ENCODE peak calls at places on chromosomes 13 and 19, in seven cellular contexts. S is stimulated activated CD8-positive, alpha-beta memory T cell treated with anti-CD3 and anti-CD28 coated beads, Interleukin-4, amount 100 ng/mL, for 4 hours; R is HFF-Myc; G is occipital lobe; Q is H9; Y is activated CD4-positive, alpha-beta T cell treated with anti-CD3 and anti-CD28 coated beads, Interleukin-2, amount 50 U/mL, for 24 hours; T is CD8-positive, alpha-beta memory T cell. O is an unnamed sample.

GRCh38 chr13:89627991-89628390 is 1719.5 kb upstream of the MIR17HG start:
- DNase-seq in S (no peak), Y (no peak), R (no peak), G (no peak), T (no peak), Q (no peak), O (no peak)

GRCh38 chr13:61988810-61989209 is 573.2 kb upstream of the PCDH20 start:
- DNase-seq in Y (no peak), S (no peak), R (no peak), T (no peak), G (no peak), Q (no peak), O (no peak)

GRCh38 chr13:86856996-86857395 is 814.2 kb upstream of the SLITRK5 start:
- DNase-seq in R (no peak), G (no peak), Y (no peak), S (no peak), T (no peak), Q (peak), O (no peak)

GRCh38 chr13:24923305-24923640 is 159.3 kb downstream of the RNF17 start:
- DNase-seq in Q (no peak), R (no peak), T (no peak), S (no peak), G (no peak), Y (no peak), O (no peak)

GRCh38 chr19:51799311-51799997 is 4.5 kb downstream of the FPR3 start:
- DNase-seq in S (no peak), Y (no peak), R (peak), T (no peak), G (peak), Q (no peak), O (peak)

GRCh38 chr13:98507060-98507797 is 69.7 kb downstream of the STK24 start:
- DNase-seq in G (no peak), R (no peak), Q (no peak), S (no peak), Y (no peak), T (no peak), O (no peak)

GRCh38 chr19:28341810-28342350 is 871.1 kb downstream of the UQCRFS1 start:
- DNase-seq in Y (no peak), S (no peak), T (no peak), G (no peak), R (no peak), Q (no peak), O (no peak)

GRCh38 chr13:67353891-67354459 is 123.8 kb upstream of the PCDH9 start:
- DNase-seq in T (no peak), Q (no peak), Y (no peak), G (no peak), R (no peak), S (no peak), O (no peak)